ENCODE peak calls at places on chromosomes 4 and X, in nine cellular contexts. C, R, G, H, S, V, F, B and J are unnamed samples.

GRCh38 chr4:142336251-142336934 is 509.7 kb downstream of the INPP4B start:
- DNase-seq in C (no peak), R (no peak), G (no peak), H (no peak), S (no peak), V (no peak), F (no peak), B (no peak), J (no peak)

GRCh38 chr4:69849969-69850368 is 10.0 kb downstream of the SULT1E1 start:
- DNase-seq in C (no peak), R (no peak), G (no peak), H (no peak), S (no peak), V (no peak), F (no peak), B (no peak), J (no peak)

GRCh38 chrX:130347336-130347735 is 7.6 kb downstream of the SLC25A14 start:
- DNase-seq in C (no peak), R (no peak), G (no peak), H (peak), S (no peak), V (no peak), F (no peak), B (no peak), J (no peak)

GRCh38 chrX:120746153-120746552 is 116.3 kb upstream of the C1GALT1C1 start:
- DNase-seq in C (no peak), R (no peak), G (no peak), H (no peak), S (no peak), V (no peak), F (no peak), B (no peak), J (no peak)

GRCh38 chr4:153071953-153072622 is 132.2 kb upstream of the TRIM2 start:
- DNase-seq in C (no peak), R (no peak), G (no peak), H (no peak), S (no peak), V (no peak), F (no peak), B (no peak), J (no peak)

GRCh38 chr4:159455675-159456235 is 352.9 kb downstream of the RAPGEF2 start:
- DNase-seq in C (no peak), R (peak), G (peak), H (peak), S (no peak), V (peak), F (peak), B (peak), J (peak)

GRCh38 chrX:151871244-151871643 is 41.4 kb upstream of the MAGEA4 start:
- DNase-seq in C (no peak), R (peak), G (no peak), H (peak), S (no peak), V (no peak), F (no peak), B (no peak), J (peak)

GRCh38 chr4:94452476-94453300 is 946 bp downstream of the PDLIM5 start:
- DNase-seq in C (no peak), R (peak), G (peak), H (peak), S (no peak), V (peak), F (peak), B (peak), J (peak)

GRCh38 chrX:38124000-38124399 is 96.7 kb downstream of the SRPX start:
- DNase-seq in C (no peak), R (no peak), G (no peak), H (no peak), S (no peak), V (no peak), F (peak), B (no peak), J (no peak)